ENCODE peak calls at places on chromosomes 6 and 20, in five cellular contexts. R, I, H, K and T are unnamed samples.

GRCh38 chr6:83536034-83536646 is 23.8 kb downstream of the PRSS35 start:
- DNase-seq in R (peak; percentile 22), I (peak; percentile 8), H (peak; percentile 67), K (peak; percentile 68), T (peak; percentile 46)

GRCh38 chr6:127483399-127484055 is 24.3 kb upstream of the KIAA0408 start:
- DNase-seq in R (no peak), I (no peak), H (no peak), K (no peak), T (no peak)

GRCh38 chr20:4791121-4791520 is 69.4 kb downstream of the PRND start:
- DNase-seq in R (no peak), I (no peak), H (peak; percentile 5), K (no peak), T (no peak)

GRCh38 chr6:53377793-53378192 is 29.0 kb upstream of the ELOVL5 start:
- DNase-seq in R (no peak), I (no peak), H (no peak), K (no peak), T (no peak)

GRCh38 chr6:118080547-118080946 is 173.5 kb downstream of the SLC35F1 start:
- DNase-seq in R (no peak), I (no peak), H (no peak), K (no peak), T (no peak)

GRCh38 chr6:54515713-54516112 is 207.5 kb downstream of the TINAG start:
- DNase-seq in R (no peak), I (no peak), H (no peak), K (no peak), T (no peak)

GRCh38 chr6:168288781-168289570 is 30.6 kb downstream of the DACT2 start:
- DNase-seq in R (no peak), I (no peak), H (no peak), K (no peak), T (no peak)

GRCh38 chr6:53598584-53598983 is 53.7 kb upstream of the GCLC start:
- DNase-seq in R (no peak), I (no peak), H (peak; percentile 23), K (peak; percentile 23), T (no peak)

GRCh38 chr6:149560736-149561135 is 5.4 kb upstream of the GINM1 start:
- DNase-seq in R (no peak), I (no peak), H (no peak), K (peak; percentile 19), T (no peak)

GRCh38 chr6:125444234-125444949 is 142.6 kb upstream of the HDDC2 start:
- DNase-seq in R (no peak), I (no peak), H (peak; percentile 2), K (peak; percentile 9), T (no peak)

GRCh38 chr6:140138311-140138994 is 764.0 kb upstream of the CITED2 start:
- DNase-seq in R (no peak), I (no peak), H (no peak), K (no peak), T (no peak)

GRCh38 chr6:126066068-126067048 is 80.0 kb downstream of the TRMT11 start:
- DNase-seq in R (no peak), I (no peak), H (peak; percentile 36), K (no peak), T (peak; percentile 22)

DNA sequence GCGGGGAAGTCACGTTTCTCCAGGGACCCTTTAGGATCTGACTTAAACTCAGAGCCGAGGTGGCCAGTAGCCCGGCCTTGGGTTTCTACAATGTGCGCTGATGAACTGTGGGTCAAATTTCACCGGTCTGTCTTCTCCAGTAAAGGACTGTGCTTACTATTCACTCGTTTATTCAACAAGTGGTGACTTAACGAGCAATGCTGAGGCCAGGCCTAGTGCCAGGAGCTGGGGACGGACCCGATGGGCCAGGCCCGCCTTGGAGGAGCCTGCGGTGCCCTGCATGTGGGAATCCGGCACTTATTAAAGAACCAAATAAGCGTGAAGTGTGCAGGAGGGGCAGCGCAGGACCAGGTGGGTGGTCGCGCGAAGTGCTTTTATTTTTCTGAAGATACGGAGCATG is 24.0 kb downstream of the CTCFL start:
- DNase-seq in R (no peak), I (no peak), H (no peak), K (no peak), T (no peak)
- H3K4me2 ChIP-seq in R (no peak overlapping the region), I (no peak overlapping the region), H (no peak overlapping the region), K (no peak overlapping the region), T (no peak overlapping the region)

GRCh38 chr20:14878676-14879019 is 541.2 kb upstream of the FLRT3 start:
- DNase-seq in R (no peak), I (no peak), H (no peak), K (no peak), T (no peak)
- H3K4me2 ChIP-seq in R (peak overlapping the region; percentile 46), I (no peak overlapping the region), H (no peak overlapping the region), K (no peak overlapping the region), T (no peak overlapping the region)

GRCh38 chr6:111339294-111339693 is 143.7 kb downstream of the REV3L start:
- DNase-seq in R (no peak), I (no peak), H (no peak), K (no peak), T (no peak)

GRCh38 chr6:111337715-111338333 is 145.2 kb downstream of the REV3L start:
- DNase-seq in R (no peak), I (no peak), H (no peak), K (no peak), T (no peak)

GRCh38 chr6:111342913-111343312 is 140.1 kb downstream of the REV3L start:
- DNase-seq in R (no peak), I (no peak), H (peak; percentile 80), K (no peak), T (no peak)

GRCh38 chr6:111338843-111339242 is 144.2 kb downstream of the REV3L start:
- DNase-seq in R (no peak), I (peak; percentile 78), H (no peak), K (no peak), T (no peak)
- H3K4me2 ChIP-seq in R (no peak overlapping the region), I (peak overlapping the region; percentile 26), H (no peak overlapping the region), K (no peak overlapping the region), T (no peak overlapping the region)

GRCh38 chr6:15962449-15962764 is 166.5 kb upstream of the MYLIP start:
- DNase-seq in R (no peak), I (no peak), H (peak; percentile 63), K (no peak), T (no peak)
- H3K4me2 ChIP-seq in R (no peak overlapping the region), I (peak overlapping the region; percentile 38), H (no peak overlapping the region), K (no peak overlapping the region), T (no peak overlapping the region)

DNA sequence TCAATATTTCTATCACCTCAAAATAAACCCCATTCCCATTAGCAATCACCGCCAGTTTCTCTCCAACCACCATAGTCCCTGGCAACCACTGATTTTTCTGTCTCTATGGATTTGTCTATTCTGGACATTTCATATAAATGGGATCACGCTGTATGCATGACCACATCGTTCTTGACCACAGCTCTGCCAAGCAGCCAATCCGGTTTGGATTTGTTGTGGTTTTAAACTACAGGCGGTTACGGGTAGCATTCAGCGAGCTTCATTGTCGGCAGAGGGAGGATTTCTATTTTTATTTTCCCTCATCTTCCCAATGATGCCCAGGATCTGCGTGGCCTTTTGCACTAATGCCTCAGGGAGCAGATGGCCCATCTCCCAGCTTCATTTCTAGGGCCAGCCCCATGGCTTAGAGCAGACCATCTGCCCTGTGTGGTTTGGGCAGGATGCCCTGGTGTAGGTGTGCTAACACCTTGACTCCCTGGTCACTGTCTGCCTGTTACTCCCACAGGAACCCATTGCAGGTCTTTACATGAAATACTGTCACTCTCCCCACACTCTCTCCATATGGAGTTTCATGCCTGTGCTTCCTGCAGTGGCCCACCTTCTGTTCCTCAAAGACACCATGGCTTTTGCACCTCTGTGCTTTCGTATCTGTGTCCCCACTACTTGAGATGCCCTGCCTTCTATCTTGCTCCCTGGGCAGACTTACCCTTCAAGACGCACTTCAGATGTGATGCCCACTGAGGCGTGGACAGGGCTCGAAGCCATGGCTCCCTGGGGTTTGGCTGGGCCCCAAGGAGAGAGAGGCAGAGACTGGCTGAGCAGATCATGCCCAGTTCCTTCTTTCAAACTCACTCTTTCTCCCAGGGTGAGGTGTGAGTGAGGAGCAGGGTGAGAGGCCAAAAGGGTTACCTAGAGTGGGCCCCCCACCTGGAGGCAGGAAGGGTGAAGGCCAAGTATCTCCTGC is 26.1 kb downstream of the SDCBP2 start:
- DNase-seq in R (no peak), I (no peak), H (no peak), K (no peak), T (no peak)
- H3K4me2 ChIP-seq in R (no peak overlapping the region), I (no peak overlapping the region), H (no peak overlapping the region), K (no peak overlapping the region), T (no peak overlapping the region)

DNA sequence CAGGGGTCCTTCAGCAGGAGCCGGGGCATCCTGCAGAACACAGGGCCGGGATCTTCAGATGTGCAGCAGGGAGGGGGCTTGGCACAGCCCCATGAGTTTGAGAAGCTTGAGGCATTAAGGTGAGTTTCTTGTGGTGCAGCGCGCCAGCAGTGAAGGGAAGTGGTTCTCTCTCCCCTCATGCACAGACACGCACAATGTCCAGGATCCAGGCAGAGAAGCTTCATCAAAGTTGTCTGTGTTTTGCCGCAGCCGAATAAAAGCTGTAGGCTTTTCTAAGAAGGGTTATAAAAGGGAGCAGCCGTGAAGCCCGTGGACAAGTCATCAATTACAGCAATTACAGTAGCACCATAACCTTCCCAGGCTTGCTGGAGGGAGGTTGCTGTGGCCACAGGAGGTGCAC is 491.0 kb upstream of the CDH4 start:
- DNase-seq in R (no peak), I (no peak), H (no peak), K (no peak), T (no peak)
- H3K4me2 ChIP-seq in R (no peak overlapping the region), I (no peak overlapping the region), H (no peak overlapping the region), K (no peak overlapping the region), T (no peak overlapping the region)